ENCODE peak calls at places on chromosomes 16 and 17, in six cellular contexts. L, A, F, H, J and S are unnamed samples.
A peak's percentile ranks its signal among the peaks of the same experiment; 100 is the strongest.

GRCh38 chr17:50630524-50631194 is 4.0 kb upstream of the ABCC3 start:
- DNase-seq in L (no peak), A (peak; percentile 29), F (peak; percentile 67), H (peak; percentile 71), J (peak; percentile 81), S (peak; percentile 70)

GRCh38 chr17:64723781-64724180 is 61.7 kb upstream of the SMURF2 start:
- DNase-seq in L (peak; percentile 20), A (peak; percentile 26), F (no peak), H (no peak), J (no peak), S (no peak)

GRCh38 chr16:83727751-83728352 is 79.9 kb upstream of the HSBP1 start:
- DNase-seq in L (no peak), A (no peak), F (no peak), H (no peak), J (no peak), S (no peak)

GRCh38 chr17:33977729-33978514 is 277.2 kb upstream of the CCL2 start:
- DNase-seq in L (no peak), A (no peak), F (no peak), H (no peak), J (no peak), S (no peak)

GRCh38 chr16:3580686-3581085 is 3.5 kb upstream of the NLRC3 start:
- DNase-seq in L (peak; percentile 16), A (no peak), F (no peak), H (no peak), J (no peak), S (no peak)

GRCh38 chr16:57325458-57325857 is 33.1 kb upstream of the CCL22 start:
- DNase-seq in L (no peak), A (peak; percentile 58), F (no peak), H (no peak), J (no peak), S (no peak)

GRCh38 chr16:50505714-50506542 is 42.3 kb upstream of the NKD1 start:
- DNase-seq in L (no peak), A (no peak), F (no peak), H (no peak), J (no peak), S (no peak)

GRCh38 chr17:58513913-58514794 is at the start of gene MTMR4:
- DNase-seq in L (peak; percentile 67), A (peak; percentile 67), F (peak; percentile 73), H (peak; percentile 82), J (peak; percentile 84), S (peak; percentile 84)

GRCh38 chr17:63786961-63787711 is 13.2 kb downstream of the DDX42 start:
- DNase-seq in L (no peak), A (no peak), F (no peak), H (no peak), J (no peak), S (no peak)

GRCh38 chr16:22177968-22178934 is 15.9 kb downstream of the SDR42E2 start:
- DNase-seq in L (no peak), A (no peak), F (no peak), H (no peak), J (no peak), S (no peak)

GRCh38 chr16:76583466-76583865 is 306.3 kb downstream of the CNTNAP4 start:
- DNase-seq in L (no peak), A (peak; percentile 53), F (no peak), H (no peak), J (no peak), S (no peak)

GRCh38 chr16:49530396-49530795 is 156.8 kb downstream of the C16orf78 start:
- DNase-seq in L (no peak), A (no peak), F (no peak), H (no peak), J (no peak), S (no peak)

GRCh38 chr17:2266865-2267228 is 36.7 kb downstream of the SMG6 start:
- DNase-seq in L (no peak), A (no peak), F (no peak), H (no peak), J (no peak), S (no peak)

GRCh38 chr17:21191698-21192097 is 22.3 kb downstream of the TMEM11 start:
- DNase-seq in L (no peak), A (no peak), F (no peak), H (no peak), J (no peak), S (no peak)

GRCh38 chr17:73304971-73305786 is 6.6 kb downstream of the CDC42EP4 start:
- DNase-seq in L (peak; percentile 79), A (peak; percentile 92), F (peak; percentile 47), H (no peak), J (no peak), S (no peak)

GRCh38 chr17:72332367-72332766 is 211.5 kb downstream of the SOX9 start:
- DNase-seq in L (no peak), A (no peak), F (no peak), H (no peak), J (no peak), S (no peak)

GRCh38 chr17:64599187-64599676 is 62.9 kb downstream of the SMURF2 start:
- DNase-seq in L (no peak), A (no peak), F (no peak), H (peak; percentile 77), J (peak; percentile 68), S (peak; percentile 63)

GRCh38 chr17:37278247-37278894 is 97.4 kb upstream of the C17orf78 start:
- DNase-seq in L (no peak), A (no peak), F (no peak), H (no peak), J (no peak), S (no peak)

GRCh38 chr16:65905326-65905725 is 461.2 kb upstream of the CDH5 start:
- DNase-seq in L (no peak), A (no peak), F (no peak), H (no peak), J (no peak), S (no peak)

GRCh38 chr16:88389621-88390160 is 6.9 kb downstream of the ZNF469 start:
- DNase-seq in L (no peak), A (no peak), F (no peak), H (no peak), J (no peak), S (no peak)